ENCODE peak calls at places on chromosomes 12 and 14, in five cellular contexts. V is tibial artery; B is kidney; Y is endothelial cell of umbilical vein; S is activated T-cell treated with anti-CD3 and anti-CD28 coated beads, Interleukin-2, amount 50 U/mL, for 72 hours. W is an unnamed sample.

GRCh38 chr12:15892645-15893259 is 10.6 kb downstream of the STRAP start:
- DNase-seq in V (no peak), B (no peak), Y (no peak), S (no peak), W (no peak)

GRCh38 chr12:26271889-26272492 is 76.6 kb downstream of the SSPN start:
- DNase-seq in V (peak; percentile 75), B (peak; percentile 93), Y (peak; percentile 93), S (peak; percentile 26), W (no peak)

GRCh38 chr12:51328587-51328986 is 4.6 kb upstream of the BIN2 start:
- DNase-seq in V (no peak), B (no peak), Y (no peak), S (no peak), W (no peak)

GRCh38 chr14:57712101-57712500 is 153.8 kb downstream of the SLC35F4 start:
- DNase-seq in V (no peak), B (no peak), Y (no peak), S (no peak), W (no peak)

GRCh38 chr12:131101703-131102492 is 148.2 kb downstream of the ADGRD1 start:
- DNase-seq in V (peak; percentile 6), B (no peak), Y (no peak), S (no peak), W (no peak)

GRCh38 chr14:36069535-36069900 is 107.0 kb downstream of the PTCSC3 start:
- DNase-seq in V (no peak), B (no peak), Y (peak; percentile 37), S (peak; percentile 25), W (peak; percentile 9)

GRCh38 chr12:57779736-57780135 is 2.9 kb upstream of the TSFM start:
- DNase-seq in V (no peak), B (no peak), Y (no peak), S (no peak), W (no peak)

GRCh38 chr14:68994056-68994455 is 15.0 kb upstream of the ACTN1 start:
- DNase-seq in V (no peak), B (no peak), Y (no peak), S (no peak), W (no peak)

GRCh38 chr14:24310666-24311604 is at the start of gene LTB4R:
- DNase-seq in V (peak; percentile 52), B (peak; percentile 94), Y (peak; percentile 88), S (peak; percentile 79), W (peak; percentile 81)

GRCh38 chr12:4555804-4556203 is 6.2 kb upstream of the DYRK4 start:
- DNase-seq in V (no peak), B (no peak), Y (no peak), S (no peak), W (no peak)

GRCh38 chr14:21626491-21627230 is 8.1 kb downstream of the OR10G2 start:
- DNase-seq in V (no peak), B (no peak), Y (no peak), S (no peak), W (no peak)

GRCh38 chr12:49232940-49233841 is 31.7 kb upstream of the TUBA1C start:
- DNase-seq in V (peak; percentile 40), B (peak; percentile 86), Y (peak; percentile 71), S (no peak), W (no peak)

GRCh38 chr14:58863576-58864345 is 226.0 kb downstream of the DACT1 start:
- DNase-seq in V (no peak), B (no peak), Y (no peak), S (no peak), W (no peak)

GRCh38 chr14:73059326-73059725 is 992 bp downstream of the RBM25 start:
- DNase-seq in V (no peak), B (no peak), Y (peak; percentile 50), S (no peak), W (no peak)

GRCh38 chr12:105164068-105164467 is 56.5 kb downstream of the WASHC4 start:
- DNase-seq in V (no peak), B (no peak), Y (no peak), S (no peak), W (no peak)

GRCh38 chr14:103384450-103385152 is 614 bp upstream of the MARK3 start:
- DNase-seq in V (no peak), B (no peak), Y (no peak), S (no peak), W (no peak)

GRCh38 chr12:115485503-115485902 is 792.0 kb downstream of the MED13L start:
- DNase-seq in V (no peak), B (no peak), Y (no peak), S (no peak), W (no peak)

GRCh38 chr12:6925543-6926279 is 2.0 kb upstream of the ATN1 start:
- DNase-seq in V (peak; percentile 86), B (peak; percentile 88), Y (peak; percentile 80), S (no peak), W (no peak)

GRCh38 chr14:32639208-32639607 is 299.5 kb upstream of the NPAS3 start:
- DNase-seq in V (no peak), B (no peak), Y (no peak), S (no peak), W (no peak)